ENCODE peak calls at places on chromosomes 1 and 21, in six cellular contexts. C is heart right ventricle, I is Peyer's patch, P is NB4, Z is H1, R is astrocyte of the spinal cord. U is an unnamed sample.

GRCh38 chr1:161499099-161500078 is 5.9 kb upstream of the FCGR2A start:
- DNase-seq in C (no peak), I (no peak), P (peak), Z (no peak), R (no peak), U (no peak)

GRCh38 chr1:17831619-17832018 is 76.5 kb downstream of the ACTL8 start:
- DNase-seq in C (peak), I (peak), P (peak), Z (peak), R (peak), U (no peak)

GRCh38 chr21:36909901-36910561 is 56.4 kb downstream of the HLCS start:
- DNase-seq in C (no peak), I (no peak), P (peak), Z (no peak), R (peak), U (no peak)

GRCh38 chr1:201539561-201540404 is 856 bp downstream of the NAV1 start:
- DNase-seq in C (peak), I (peak), P (no peak), Z (peak), R (peak), U (peak)

GRCh38 chr1:192401832-192402231 is 85.0 kb downstream of the RGS21 start:
- DNase-seq in C (no peak), I (no peak), P (no peak), Z (no peak), R (peak), U (no peak)

GRCh38 chr1:160884579-160884978 is 401 bp downstream of the ITLN1 start:
- DNase-seq in C (no peak), I (no peak), P (peak), Z (no peak), R (no peak), U (no peak)

GRCh38 chr1:192951961-192952460 is 107.1 kb downstream of the UCHL5 start:
- DNase-seq in C (peak), I (no peak), P (peak), Z (no peak), R (peak), U (no peak)

GRCh38 chr21:42799948-42800347 is 79.4 kb downstream of the WDR4 start:
- DNase-seq in C (no peak), I (peak), P (no peak), Z (peak), R (no peak), U (no peak)

GRCh38 chr1:46811053-46811452 is 12.2 kb downstream of the CYP4B1 start:
- DNase-seq in C (no peak), I (no peak), P (no peak), Z (no peak), R (no peak), U (no peak)

GRCh38 chr1:39990428-39990827 is 35.5 kb downstream of the MFSD2A start:
- DNase-seq in C (no peak), I (no peak), P (no peak), Z (no peak), R (no peak), U (no peak)

GRCh38 chr1:57553666-57554065 is 129.8 kb upstream of the DAB1 start:
- DNase-seq in C (no peak), I (no peak), P (no peak), Z (no peak), R (no peak), U (no peak)

GRCh38 chr21:42834730-42835191 is 44.6 kb downstream of the WDR4 start:
- DNase-seq in C (no peak), I (peak), P (no peak), Z (peak), R (no peak), U (no peak)

GRCh38 chr1:178388398-178389161 is 108.2 kb downstream of the CLEC20A start:
- DNase-seq in C (no peak), I (no peak), P (no peak), Z (no peak), R (peak), U (no peak)

GRCh38 chr1:57845041-57845440 is 421.2 kb upstream of the DAB1 start:
- DNase-seq in C (no peak), I (no peak), P (no peak), Z (no peak), R (peak), U (no peak)

GRCh38 chr1:202127061-202127460 is 4.3 kb downstream of the GPR37L1 start:
- DNase-seq in C (no peak), I (no peak), P (no peak), Z (no peak), R (no peak), U (no peak)

GRCh38 chr1:1068374-1069060 is 5.6 kb downstream of the RNF223 start:
- DNase-seq in C (no peak), I (peak), P (no peak), Z (peak), R (no peak), U (peak)

GRCh38 chr1:14980801-14981200 is 172.7 kb upstream of the TMEM51 start:
- DNase-seq in C (no peak), I (no peak), P (peak), Z (no peak), R (peak), U (no peak)

GRCh38 chr1:186178426-186179043 is 196.5 kb downstream of the TPR start:
- DNase-seq in C (no peak), I (no peak), P (no peak), Z (no peak), R (no peak), U (no peak)

GRCh38 chr1:76138217-76138616 is 63.7 kb downstream of the ST6GALNAC3 start:
- DNase-seq in C (peak), I (no peak), P (no peak), Z (no peak), R (no peak), U (no peak)

GRCh38 chr1:171576144-171576543 is 45.9 kb upstream of the MYOCOS start:
- DNase-seq in C (no peak), I (no peak), P (no peak), Z (no peak), R (no peak), U (no peak)

GRCh38 chr1:20355828-20356735 is 65.4 kb downstream of the VWA5B1 start:
- DNase-seq in C (no peak), I (no peak), P (no peak), Z (no peak), R (no peak), U (no peak)

GRCh38 chr1:173162601-173163000 is 44.5 kb downstream of the TNFSF4 start:
- DNase-seq in C (no peak), I (no peak), P (no peak), Z (no peak), R (no peak), U (no peak)

GRCh38 chr1:165289556-165289955 is 67.0 kb downstream of the LMX1A start:
- DNase-seq in C (no peak), I (no peak), P (no peak), Z (no peak), R (no peak), U (no peak)

GRCh38 chr1:79100385-79100784 is 93.9 kb upstream of the ADGRL4 start:
- DNase-seq in C (no peak), I (no peak), P (no peak), Z (no peak), R (peak), U (no peak)

GRCh38 chr1:116453906-116454305 is 80.9 kb downstream of the ATP1A1 start:
- DNase-seq in C (no peak), I (no peak), P (no peak), Z (no peak), R (no peak), U (no peak)

GRCh38 chr1:167200749-167201148 is 19.9 kb upstream of the POU2F1 start:
- DNase-seq in C (no peak), I (no peak), P (no peak), Z (no peak), R (no peak), U (no peak)

GRCh38 chr1:145872421-145872891 is 13.2 kb downstream of the ANKRD35 start:
- DNase-seq in C (peak), I (peak), P (peak), Z (peak), R (peak), U (no peak)

GRCh38 chr1:211625040-211625439 is 46.1 kb upstream of the SLC30A1 start:
- DNase-seq in C (no peak), I (peak), P (peak), Z (no peak), R (peak), U (no peak)

GRCh38 chr1:85448358-85448757 is 16.6 kb downstream of the DDAH1 start:
- DNase-seq in C (no peak), I (no peak), P (no peak), Z (no peak), R (peak), U (no peak)

GRCh38 chr1:158652721-158653334 is 33.7 kb downstream of the SPTA1 start:
- DNase-seq in C (no peak), I (no peak), P (no peak), Z (no peak), R (no peak), U (no peak)

GRCh38 chr1:181255270-181255929 is 166.9 kb downstream of the IER5 start:
- DNase-seq in C (no peak), I (no peak), P (no peak), Z (no peak), R (peak), U (no peak)

DNA sequence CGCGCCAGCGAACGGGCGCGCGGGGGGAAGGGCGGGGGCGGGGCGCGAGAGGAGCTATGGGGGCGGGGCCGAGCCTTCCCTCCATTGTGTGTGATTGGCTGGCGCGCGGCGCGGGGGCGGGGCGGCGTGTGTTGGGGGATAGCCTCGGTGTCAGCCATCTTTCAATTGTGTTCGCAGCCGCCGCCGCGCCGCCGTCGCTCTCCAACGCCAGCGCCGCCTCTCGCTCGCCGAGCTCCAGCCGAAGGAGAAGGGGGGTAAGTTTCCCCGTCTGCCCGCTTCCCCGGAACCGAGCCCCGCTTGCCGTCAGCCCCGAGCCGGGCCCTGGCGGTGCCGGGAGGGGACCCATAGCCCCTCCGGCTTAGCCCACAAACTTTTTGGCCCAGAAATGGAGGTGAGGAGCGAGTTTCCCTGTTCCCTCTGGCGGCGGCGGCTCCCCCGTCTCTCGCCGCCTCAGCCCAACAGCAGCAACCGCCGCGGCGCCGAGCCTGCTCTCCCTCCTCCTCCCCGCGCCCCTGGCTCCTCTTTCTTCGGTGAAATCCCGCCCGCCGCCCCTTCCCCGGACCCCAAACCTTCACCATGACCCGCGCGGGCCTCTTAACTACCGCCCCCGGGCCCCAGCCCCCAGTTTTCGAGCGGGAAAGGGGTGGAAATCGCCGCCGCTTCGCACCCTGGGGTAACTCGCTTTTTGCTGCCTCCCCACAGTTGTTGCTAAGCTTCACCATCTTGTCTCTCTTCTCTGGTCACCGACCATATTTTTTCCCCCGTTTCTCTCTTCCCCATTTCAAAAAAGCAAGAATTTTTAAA is at the start of gene H3-3A:
- DNase-seq in C (peak), I (peak), P (peak), Z (peak), R (peak), U (peak)
- TF ChIP-seq CTCF in C (no peak), I (no peak), P (no peak), Z (no peak), R (no peak), U (no peak)

GRCh38 chr1:43235451-43236121 is 34.2 kb upstream of the TMEM125 start:
- DNase-seq in C (no peak), I (no peak), P (no peak), Z (no peak), R (no peak), U (no peak)

GRCh38 chr1:43239484-43239883 is 30.3 kb upstream of the TMEM125 start:
- DNase-seq in C (no peak), I (no peak), P (peak), Z (no peak), R (no peak), U (no peak)

GRCh38 chr1:43237131-43237530 is 32.7 kb upstream of the TMEM125 start:
- DNase-seq in C (no peak), I (no peak), P (no peak), Z (no peak), R (no peak), U (no peak)

GRCh38 chr1:43238991-43239469 is 30.8 kb upstream of the TMEM125 start:
- DNase-seq in C (peak), I (no peak), P (no peak), Z (no peak), R (no peak), U (no peak)

GRCh38 chr1:43238104-43238503 is 31.7 kb upstream of the TMEM125 start:
- DNase-seq in C (peak), I (peak), P (peak), Z (peak), R (peak), U (peak)
- TF ChIP-seq CTCF in C (peak), I (no peak), P (peak), Z (peak), R (peak), U (peak)

GRCh38 chr1:235075955-235076308 is 52.7 kb downstream of the TOMM20 start:
- DNase-seq in C (no peak), I (no peak), P (no peak), Z (no peak), R (no peak), U (no peak)
- TF ChIP-seq CTCF in C (no peak), I (no peak), P (no peak), Z (no peak), R (no peak), U (no peak)

DNA sequence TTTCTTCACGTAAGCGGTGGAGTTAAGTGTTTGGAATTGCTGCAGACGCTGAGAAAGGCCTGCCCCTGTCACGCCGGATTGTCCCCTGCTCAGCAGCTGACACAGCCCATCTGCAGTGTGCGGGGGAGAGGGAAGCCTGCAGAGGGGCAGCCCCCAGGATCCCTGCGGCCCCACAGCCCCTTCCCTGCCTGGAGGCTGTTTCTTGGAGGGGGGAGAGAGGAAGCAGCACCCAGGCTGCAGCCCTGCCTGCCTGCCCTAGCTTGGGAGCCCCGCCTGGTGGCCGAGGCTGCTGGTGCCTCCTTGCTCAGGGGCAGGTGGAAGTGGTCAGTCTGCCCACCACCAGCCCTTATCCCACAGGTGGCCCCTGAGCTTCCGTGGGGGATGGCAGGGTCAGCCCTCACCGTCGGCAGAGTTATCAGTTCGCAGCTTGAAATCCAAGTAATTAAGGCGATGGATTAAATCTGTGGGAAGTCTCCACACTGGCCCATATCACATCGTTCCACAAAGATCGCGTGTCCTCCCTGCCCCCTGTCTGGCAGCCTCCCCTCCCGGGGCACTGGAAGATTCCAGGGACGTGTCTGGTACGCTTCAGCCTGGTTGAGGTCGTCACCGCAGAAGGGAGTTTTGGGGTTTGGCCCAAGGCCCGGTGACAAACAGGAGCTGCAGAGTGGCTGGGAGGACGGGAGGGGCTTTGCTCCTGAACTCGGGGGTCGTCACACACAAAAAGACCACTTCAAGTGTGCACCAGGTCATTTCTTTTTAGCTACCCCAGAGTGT is 50.9 kb downstream of the PRDM16 start:
- DNase-seq in C (peak), I (no peak), P (no peak), Z (no peak), R (no peak), U (no peak)
- TF ChIP-seq CTCF in C (no peak), I (no peak), P (no peak), Z (peak), R (no peak), U (no peak)

DNA sequence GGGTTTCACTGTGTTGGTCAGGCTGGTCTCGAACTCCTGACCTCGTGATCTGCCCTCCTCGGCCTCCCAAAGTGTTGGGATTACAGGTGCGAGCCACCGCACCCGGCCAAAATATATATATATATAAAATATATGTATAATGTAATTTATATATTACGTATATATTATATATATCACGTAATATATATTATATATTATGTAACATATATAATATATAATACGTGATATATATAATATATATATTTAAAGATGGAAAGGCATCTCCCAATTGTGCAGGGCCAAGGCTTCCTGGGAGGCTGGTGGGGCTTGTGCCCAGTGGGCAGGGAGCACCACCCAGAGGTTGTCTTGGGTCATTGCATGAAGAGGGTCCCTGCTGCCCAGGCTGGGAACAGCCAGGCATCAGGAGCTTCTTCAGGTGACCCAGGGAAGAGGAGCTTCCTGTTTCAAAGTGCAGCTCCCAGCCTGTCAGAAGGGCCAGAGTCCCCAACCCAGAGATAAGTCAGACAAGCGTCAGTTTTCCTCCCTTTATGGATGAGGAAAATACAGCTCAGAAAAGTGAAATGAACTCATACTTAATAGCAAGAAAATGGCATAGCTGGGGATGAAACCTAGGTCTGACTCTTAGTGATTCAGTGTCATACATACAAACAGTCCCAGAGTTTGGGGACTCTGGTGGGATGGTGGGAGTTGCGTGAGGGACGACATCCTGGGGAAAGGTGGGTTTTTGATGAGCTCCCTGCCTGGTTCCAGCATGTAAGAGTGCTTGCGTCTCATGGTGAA is 12.0 kb downstream of the UBE2Q1 start:
- DNase-seq in C (peak), I (peak), P (peak), Z (peak), R (peak), U (peak)
- TF ChIP-seq CTCF in C (peak), I (peak), P (peak), Z (peak), R (peak), U (peak)

GRCh38 chr1:205588691-205589445 is 42.9 kb downstream of the ELK4 start:
- DNase-seq in C (no peak), I (peak), P (peak), Z (peak), R (peak), U (no peak)
- TF ChIP-seq CTCF in C (no peak), I (no peak), P (peak), Z (peak), R (peak), U (peak)

GRCh38 chr1:23367451-23367790 is 2.2 kb downstream of the ZNF436 start:
- DNase-seq in C (no peak), I (no peak), P (peak), Z (no peak), R (no peak), U (no peak)

GRCh38 chr1:23367791-23368561 is 1.7 kb downstream of the ZNF436 start:
- DNase-seq in C (peak), I (peak), P (peak), Z (peak), R (peak), U (peak)

GRCh38 chr1:23370270-23370743 is 671 bp upstream of the ZNF436 start:
- DNase-seq in C (no peak), I (no peak), P (no peak), Z (no peak), R (no peak), U (no peak)

GRCh38 chr1:23369335-23370013 is at the start of gene ZNF436:
- DNase-seq in C (peak), I (peak), P (peak), Z (no peak), R (peak), U (no peak)

GRCh38 chr1:23368562-23369334 is 888 bp downstream of the ZNF436 start:
- DNase-seq in C (peak), I (peak), P (peak), Z (peak), R (peak), U (no peak)
- TF ChIP-seq CTCF in C (no peak), I (no peak), P (peak), Z (peak), R (peak), U (peak)

GRCh38 chr1:44689447-44689765 is 14.9 kb downstream of the ARMH1 start:
- DNase-seq in C (no peak), I (no peak), P (no peak), Z (no peak), R (no peak), U (no peak)

GRCh38 chr1:44688760-44689446 is 14.4 kb downstream of the ARMH1 start:
- DNase-seq in C (no peak), I (peak), P (no peak), Z (no peak), R (no peak), U (no peak)

GRCh38 chr1:44685218-44685617 is 10.7 kb downstream of the ARMH1 start:
- DNase-seq in C (no peak), I (peak), P (no peak), Z (no peak), R (no peak), U (no peak)

GRCh38 chr1:44681905-44682900 is 7.7 kb downstream of the ARMH1 start:
- DNase-seq in C (no peak), I (peak), P (peak), Z (peak), R (no peak), U (no peak)

GRCh38 chr1:44684525-44684924 is 10.0 kb downstream of the ARMH1 start:
- DNase-seq in C (no peak), I (peak), P (peak), Z (no peak), R (no peak), U (no peak)
- TF ChIP-seq CTCF in C (no peak), I (no peak), P (no peak), Z (no peak), R (no peak), U (no peak)

U was measured in D721Med.